ENCODE peak calls at places on chromosome 19, in eight cellular contexts. F, D, H, S, A, T, G and M are unnamed samples.

GRCh38 chr19:15223649-15224371 is 8.4 kb downstream of the EPHX3 start:
- DNase-seq in A (no peak), G (no peak), H (no peak), D (peak; percentile 50), T (peak; percentile 54), F (no peak), S (no peak), M (no peak)

GRCh38 chr19:56912406-56912805 is 71.9 kb upstream of the PEG3 start:
- DNase-seq in T (no peak), D (no peak), G (no peak), A (no peak), F (no peak), H (no peak), S (no peak), M (no peak)

GRCh38 chr19:18541992-18542935 is 1.1 kb downstream of the FKBP8 start:
- DNase-seq in T (peak; percentile 62), F (no peak), D (no peak), H (no peak), S (no peak), A (no peak), G (no peak), M (peak; percentile 19)

GRCh38 chr19:54792814-54793213 is 10.6 kb upstream of the KIR2DL4 start:
- DNase-seq in F (no peak), H (no peak), S (no peak), A (no peak), T (no peak), D (no peak), G (peak; percentile 41), M (peak; percentile 40)

GRCh38 chr19:42850981-42851717 is 28.4 kb downstream of the PSG1 start:
- DNase-seq in G (no peak), A (peak; percentile 98), F (peak; percentile 89), H (peak; percentile 77), D (peak; percentile 59), S (peak; percentile 25), T (no peak), M (no peak)

GRCh38 chr19:35613574-35613973 is 1.0 kb downstream of the HAUS5 start:
- DNase-seq in F (no peak), A (no peak), T (no peak), S (no peak), G (no peak), H (no peak), D (no peak), M (no peak)

GRCh38 chr19:58059003-58059671 is at the start of gene ZNF135:
- DNase-seq in D (peak; percentile 95), S (peak; percentile 52), H (peak; percentile 74), T (peak; percentile 94), F (peak; percentile 18), A (peak; percentile 86), G (no peak), M (no peak)

GRCh38 chr19:10872551-10873107 is 1.3 kb downstream of the CARM1 start:
- DNase-seq in S (no peak), T (no peak), D (no peak), F (no peak), G (no peak), A (no peak), H (no peak), M (peak; percentile 61)

GRCh38 chr19:32676895-32677359 is 1.3 kb downstream of the RGS9BP start:
- DNase-seq in H (no peak), A (no peak), D (no peak), G (no peak), T (no peak), S (no peak), F (no peak), M (no peak)

GRCh38 chr19:19152668-19153384 is 14.5 kb upstream of the TMEM161A start:
- DNase-seq in F (no peak), D (no peak), H (no peak), T (no peak), A (no peak), S (no peak), G (no peak), M (no peak)

GRCh38 chr19:17448190-17448967 is at the start of gene TMEM221:
- DNase-seq in H (no peak), A (peak; percentile 16), D (peak; percentile 59), T (peak; percentile 80), G (no peak), F (no peak), S (no peak), M (peak; percentile 41)

GRCh38 chr19:4032436-4032835 is 24.9 kb downstream of the PIAS4 start:
- DNase-seq in F (no peak), A (no peak), D (no peak), H (no peak), G (no peak), T (no peak), S (no peak), M (no peak)
- H3K4me3 ChIP-seq in F (no peak overlapping the region), A (no peak overlapping the region), D (no peak overlapping the region), H (no peak overlapping the region), G (no peak overlapping the region), T (no peak overlapping the region), S (no peak overlapping the region), M (no peak overlapping the region)

GRCh38 chr19:28292822-28293500 is 920.0 kb downstream of the UQCRFS1 start:
- DNase-seq in S (no peak), G (no peak), F (no peak), T (peak; percentile 72), A (no peak), D (peak; percentile 30), H (no peak), M (no peak)
- TF ChIP-seq CTCF in S (no peak), G (no peak), F (no peak), T (no peak), A (no peak), D (no peak), H (no peak), M (no peak)

GRCh38 chr19:37197768-37198167 is 12.6 kb downstream of the ZNF585B start:
- DNase-seq in A (no peak), G (no peak), F (no peak), T (no peak), D (no peak), S (no peak), H (no peak), M (no peak)
- H3K4me3 ChIP-seq in A (no peak overlapping the region), G (no peak overlapping the region), F (no peak overlapping the region), T (no peak overlapping the region), D (no peak overlapping the region), S (no peak overlapping the region), H (no peak overlapping the region), M (no peak overlapping the region)

DNA sequence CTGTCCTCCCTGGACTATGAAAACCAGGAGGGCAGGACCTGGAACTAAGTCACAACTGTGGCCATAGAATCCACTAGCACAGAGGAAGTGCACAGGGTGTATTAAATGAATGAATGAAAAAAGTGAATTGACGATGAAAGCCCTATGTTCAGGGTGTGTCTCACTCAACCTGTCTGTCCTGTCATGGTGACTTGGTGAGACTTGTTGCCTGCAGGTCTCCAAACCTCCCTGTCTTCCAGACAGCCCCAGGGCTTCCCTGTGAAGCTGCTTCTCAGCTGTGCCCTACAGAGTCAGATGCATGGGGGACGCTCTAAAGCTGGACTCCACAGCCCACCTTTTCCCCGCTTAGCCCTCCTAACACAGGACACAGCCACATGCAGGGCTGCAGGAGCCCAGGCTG is 4.8 kb upstream of the IGFL1 start:
- DNase-seq in D (no peak), H (no peak), T (no peak), G (no peak), S (no peak), A (no peak), F (no peak), M (no peak)
- TF ChIP-seq CTCF in D (no peak), H (no peak), T (no peak), G (no peak), S (no peak), A (no peak), F (no peak), M (no peak)

DNA sequence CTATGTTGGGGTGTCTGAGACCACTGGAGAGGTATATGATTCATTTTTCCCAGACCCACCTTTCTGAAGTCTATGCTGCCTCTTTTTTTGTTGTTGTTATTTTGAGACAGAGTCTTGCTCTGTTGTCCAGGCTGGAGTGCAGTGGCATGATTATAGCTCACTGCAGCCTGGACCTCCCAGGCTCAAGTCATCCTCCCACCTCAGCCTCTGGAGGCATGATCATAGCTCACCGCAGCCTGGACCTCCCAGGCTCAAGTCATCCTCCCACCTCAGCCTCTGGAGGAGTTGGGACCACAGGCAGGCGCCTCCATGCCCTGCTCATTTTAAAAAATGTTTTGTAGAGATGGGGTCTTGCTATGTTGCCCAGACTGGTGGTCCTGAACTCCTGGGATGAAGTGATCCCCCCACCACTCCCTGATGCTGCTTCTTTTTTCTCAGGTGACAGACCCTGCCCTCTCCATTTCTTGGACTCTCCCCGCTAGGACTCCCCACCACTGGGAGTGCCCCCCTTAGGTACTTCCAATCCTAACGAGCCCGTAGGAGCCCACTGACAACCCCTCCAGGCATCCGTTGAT is 45.3 kb downstream of the ARHGEF18 start:
- DNase-seq in D (no peak), G (no peak), T (no peak), A (no peak), F (no peak), H (no peak), S (no peak), M (no peak)
- H3K4me3 ChIP-seq in D (peak overlapping the region; percentile 68), G (peak overlapping the region; percentile 84), T (peak overlapping the region; percentile 96), A (peak overlapping the region; percentile 95), F (peak overlapping the region; percentile 88), H (peak overlapping the region; percentile 97), S (peak overlapping the region; percentile 98), M (peak overlapping the region; percentile 96)

DNA sequence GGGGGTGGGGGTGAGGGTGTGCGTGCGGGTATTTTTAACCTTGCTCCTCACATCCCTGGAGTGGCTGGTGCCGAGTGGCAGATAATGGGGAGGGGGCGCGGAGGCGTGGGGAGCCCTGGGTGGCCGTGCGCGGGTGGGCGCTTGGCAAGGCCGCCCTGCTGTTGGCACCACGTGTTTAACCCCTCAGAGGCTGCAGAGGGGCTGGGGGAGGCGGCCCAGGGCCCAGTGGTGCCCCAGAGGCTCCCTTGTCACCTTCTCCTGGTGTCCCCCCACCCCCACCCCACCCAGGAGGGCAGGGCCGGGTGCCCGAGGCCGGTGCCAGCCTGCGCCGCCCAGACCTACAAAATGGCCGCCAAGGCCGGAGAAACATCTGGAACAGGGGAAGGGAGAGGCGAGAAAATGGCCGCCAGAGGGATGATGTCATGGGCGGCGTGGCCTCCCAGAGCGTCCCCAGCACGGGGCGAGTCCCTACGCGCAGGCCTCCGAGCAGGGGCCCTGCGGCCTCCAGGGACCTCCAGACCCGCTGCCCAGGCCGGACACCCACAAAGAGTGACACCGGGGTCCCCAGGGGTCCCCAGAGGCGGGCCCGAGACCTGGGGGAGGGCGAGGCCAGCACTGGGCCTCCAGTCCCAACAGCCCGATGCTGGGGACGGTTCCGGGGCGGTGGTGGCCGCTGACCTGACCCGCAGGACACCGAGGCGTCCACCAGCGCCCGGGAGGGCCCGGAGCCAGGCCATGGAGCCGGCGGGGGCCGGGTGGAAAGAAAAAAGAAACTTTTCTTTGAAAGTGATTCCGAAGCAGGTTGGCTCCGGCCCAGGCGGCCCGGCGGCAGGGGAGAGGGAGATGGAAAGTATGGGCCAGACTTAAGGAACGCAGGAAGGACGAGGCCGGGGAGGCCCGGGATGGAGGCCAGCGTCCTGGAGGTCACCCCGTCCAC is 38.2 kb downstream of the NFIC start:
- DNase-seq in S (peak; percentile 62), H (peak; percentile 79), F (peak; percentile 81), A (peak; percentile 88), T (peak; percentile 56), D (peak; percentile 94), G (no peak), M (no peak)
- TF ChIP-seq CTCF in S (peak; percentile 12), H (no peak), F (no peak), A (no peak), T (no peak), D (peak; percentile 10), G (no peak), M (no peak)